ENCODE peak calls at places on chromosomes 3 and 15, in four cellular contexts. P is endothelial cell of umbilical vein; Y is aorta; H is CD8-positive, alpha-beta memory T cell. T is an unnamed sample. For H3K36me3 and H3K27me3, the result is how much of the 10 kb centered on the place peaks cover.

GRCh38 chr15:61038387-61038786 is 190.7 kb downstream of the RORA start:
- DNase-seq in P (peak), Y (no peak), H (no peak), T (no peak)

GRCh38 chr15:51380999-51381806 is 39.7 kb downstream of the GLDN start:
- DNase-seq in P (peak), Y (peak), H (no peak), T (peak)

GRCh38 chr3:42640771-42641370 is 12.6 kb upstream of the ZBTB47 start:
- DNase-seq in P (no peak), Y (no peak), H (no peak), T (no peak)

GRCh38 chr3:113536627-113537101 is 4.3 kb downstream of the SIDT1 start:
- DNase-seq in P (peak), Y (no peak), H (no peak), T (no peak)

GRCh38 chr3:8621872-8622271 is 22.7 kb downstream of the SSUH2 start:
- DNase-seq in P (no peak), Y (no peak), H (no peak), T (no peak)

GRCh38 chr15:93617443-93617842 is 528.4 kb upstream of the RGMA start:
- DNase-seq in P (no peak), Y (no peak), H (no peak), T (peak)

GRCh38 chr15:83164409-83165404 is 42.9 kb downstream of the HDGFL3 start:
- DNase-seq in P (peak), Y (no peak), H (no peak), T (no peak)

GRCh38 chr15:85000937-85001336 is 19.3 kb downstream of the PDE8A start:
- DNase-seq in P (peak), Y (no peak), H (no peak), T (no peak)

GRCh38 chr15:26804063-26804804 is 31.4 kb upstream of the GABRB3 start:
- DNase-seq in P (no peak), Y (no peak), H (no peak), T (no peak)

GRCh38 chr15:40357246-40357645 is 773 bp upstream of the DISP2 start:
- DNase-seq in P (no peak), Y (no peak), H (no peak), T (peak)

GRCh38 chr3:159635047-159635641 is 353.5 kb upstream of the IL12A start:
- DNase-seq in P (no peak), Y (no peak), H (no peak), T (no peak)

GRCh38 chr3:71465371-71466007 is 118.0 kb downstream of the FOXP1 start:
- DNase-seq in P (no peak), Y (no peak), H (no peak), T (no peak)

GRCh38 chr3:194824676-194825075 is 139.0 kb downstream of the FAM43A start:
- DNase-seq in P (no peak), Y (no peak), H (no peak), T (peak)

GRCh38 chr3:162338514-162338913 is 841.9 kb downstream of the OTOL1 start:
- DNase-seq in P (no peak), Y (no peak), H (no peak), T (no peak)

GRCh38 chr3:78937486-78937885 is 830.3 kb downstream of the ROBO1 start:
- DNase-seq in P (no peak), Y (no peak), H (no peak), T (no peak)

GRCh38 chr15:71448688-71449114 is 333.4 kb downstream of the THSD4 start:
- DNase-seq in P (peak), Y (no peak), H (no peak), T (no peak)

GRCh38 chr3:52181543-52181942 is 16.4 kb upstream of the ALAS1 start:
- DNase-seq in P (no peak), Y (no peak), H (no peak), T (no peak)

GRCh38 chr3:71581451-71581980 is 2.0 kb downstream of the FOXP1 start:
- DNase-seq in P (peak), Y (peak), H (peak), T (peak)

GRCh38 chr3:134446800-134447199 is 39.0 kb downstream of the ANAPC13 start:
- DNase-seq in P (peak), Y (no peak), H (no peak), T (no peak)

GRCh38 chr3:11434017-11434526 is 161.9 kb downstream of the ATG7 start:
- DNase-seq in P (peak), Y (peak), H (no peak), T (peak)

GRCh38 chr15:92616621-92617179 is 38.9 kb downstream of the FAM174B start:
- DNase-seq in P (peak), Y (no peak), H (no peak), T (peak)

GRCh38 chr3:32106929-32107362 is 526 bp downstream of the GPD1L start:
- DNase-seq in P (no peak), Y (peak), H (no peak), T (no peak)

GRCh38 chr3:122794779-122795673 is at the start of gene SLC49A4:
- DNase-seq in P (peak), Y (peak), H (peak), T (peak)

GRCh38 chr3:40387001-40387894 is at the start of gene ENTPD3:
- DNase-seq in P (peak), Y (no peak), H (peak), T (no peak)

GRCh38 chr3:56881035-56881575 is 79.4 kb upstream of the ARHGEF3 start:
- DNase-seq in P (peak), Y (no peak), H (no peak), T (no peak)

GRCh38 chr3:127027811-127028548 is 45.1 kb downstream of the PLXNA1 start:
- DNase-seq in P (no peak), Y (no peak), H (no peak), T (no peak)
- H3K36me3 ChIP-seq in P (under half), Y (under half), H (under half), T (under half)

GRCh38 chr3:193791041-193792032 is 198.3 kb downstream of the OPA1 start:
- DNase-seq in P (no peak), Y (no peak), H (no peak), T (no peak)
- H3K27me3 ChIP-seq in P (under half), Y (under half), H (under half), T (under half)

DNA sequence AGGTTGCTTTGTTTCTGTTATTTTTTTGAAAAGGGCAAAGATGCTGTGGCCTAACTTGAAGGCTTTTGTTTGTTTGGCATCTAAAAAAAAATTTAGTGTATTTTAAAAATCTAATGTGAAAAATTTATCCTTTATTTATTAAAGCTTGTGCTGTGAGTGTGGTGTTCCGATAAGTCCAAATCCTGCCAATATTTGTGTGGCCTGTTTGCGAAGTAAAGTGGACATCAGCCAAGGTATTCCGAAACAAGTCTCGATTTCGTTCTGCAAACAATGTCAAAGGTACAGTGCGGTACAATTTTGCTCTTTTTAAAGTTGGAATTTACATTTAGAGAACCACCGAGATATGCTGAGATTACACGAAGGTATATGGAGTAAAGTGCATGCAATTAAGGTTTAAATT is 3.7 kb downstream of the NMD3 start:
- DNase-seq in P (no peak), Y (no peak), H (no peak), T (no peak)
- H3K36me3 ChIP-seq in P (under half), Y (under half), H (under half), T (half or more)

DNA sequence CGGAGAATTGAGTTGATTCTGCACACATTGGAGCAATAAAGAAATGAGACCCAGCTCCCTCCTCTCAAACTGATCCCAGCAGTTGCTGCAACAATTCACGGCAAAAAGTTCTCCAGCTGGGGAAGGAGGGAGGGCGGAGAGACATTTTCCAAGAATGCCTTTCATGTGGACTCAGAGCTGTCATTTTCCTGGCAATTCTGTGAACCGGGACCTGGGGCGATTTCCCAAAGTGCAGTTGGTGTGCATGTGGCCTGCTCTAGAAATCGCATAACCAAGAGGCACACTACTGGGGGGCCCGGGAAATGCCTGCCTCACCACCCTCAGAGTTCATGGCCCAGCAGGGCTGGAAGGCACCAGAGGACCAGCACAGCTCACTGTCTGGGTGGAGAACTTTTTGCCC is 48.7 kb upstream of the IREB2 start:
- DNase-seq in P (no peak), Y (no peak), H (no peak), T (no peak)
- H3K27me3 ChIP-seq in P (under half), Y (under half), H (under half), T (under half)

GRCh38 chr15:101110681-101111569 is 140.9 kb downstream of the CHSY1 start:
- DNase-seq in P (no peak), Y (no peak), H (no peak), T (peak)
- H3K36me3 ChIP-seq in P (under half), Y (under half), H (under half), T (under half)

GRCh38 chr3:13600950-13601691 is 52.2 kb downstream of the FBLN2 start:
- DNase-seq in P (no peak), Y (no peak), H (no peak), T (no peak)

GRCh38 chr3:13597661-13598060 is 48.7 kb downstream of the FBLN2 start:
- DNase-seq in P (no peak), Y (no peak), H (no peak), T (no peak)

GRCh38 chr3:13598201-13598600 is 49.3 kb downstream of the FBLN2 start:
- DNase-seq in P (no peak), Y (no peak), H (no peak), T (no peak)

GRCh38 chr3:13599887-13600450 is 51.0 kb downstream of the FBLN2 start:
- DNase-seq in P (no peak), Y (no peak), H (no peak), T (no peak)

GRCh38 chr3:13598926-13599886 is 50.3 kb downstream of the FBLN2 start:
- DNase-seq in P (no peak), Y (no peak), H (no peak), T (peak)
- H3K27me3 ChIP-seq in P (under half), Y (under half), H (under half), T (under half)

DNA sequence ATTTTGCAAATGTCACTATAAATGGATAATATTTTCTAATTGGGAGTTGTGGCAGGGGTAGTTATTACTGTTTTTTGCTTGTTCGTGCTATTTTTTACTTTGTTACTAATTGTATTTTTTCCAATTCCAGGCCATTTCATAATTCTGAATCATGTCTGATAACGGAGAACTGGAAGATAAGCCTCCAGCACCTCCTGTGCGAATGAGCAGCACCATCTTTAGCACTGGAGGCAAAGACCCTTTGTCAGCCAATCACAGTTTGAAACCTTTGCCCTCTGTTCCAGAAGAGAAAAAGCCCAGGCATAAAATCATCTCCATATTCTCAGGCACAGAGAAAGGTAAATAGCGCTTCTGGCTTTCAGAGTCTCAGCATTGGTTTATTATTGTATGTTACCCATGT is 42.8 kb downstream of the PAK2 start:
- DNase-seq in P (no peak), Y (no peak), H (no peak), T (no peak)
- H3K36me3 ChIP-seq in P (under half), Y (under half), H (under half), T (under half)

GRCh38 chr3:14803981-14804834 is 14.6 kb upstream of the FGD5 start:
- DNase-seq in P (peak), Y (no peak), H (no peak), T (peak)

GRCh38 chr3:14808025-14808424 is 10.7 kb upstream of the FGD5 start:
- DNase-seq in P (no peak), Y (no peak), H (no peak), T (no peak)

GRCh38 chr3:14806641-14807263 is 12.0 kb upstream of the FGD5 start:
- DNase-seq in P (peak), Y (no peak), H (no peak), T (no peak)

GRCh38 chr3:14804835-14805780 is 13.7 kb upstream of the FGD5 start:
- DNase-seq in P (peak), Y (no peak), H (no peak), T (no peak)

DNA sequence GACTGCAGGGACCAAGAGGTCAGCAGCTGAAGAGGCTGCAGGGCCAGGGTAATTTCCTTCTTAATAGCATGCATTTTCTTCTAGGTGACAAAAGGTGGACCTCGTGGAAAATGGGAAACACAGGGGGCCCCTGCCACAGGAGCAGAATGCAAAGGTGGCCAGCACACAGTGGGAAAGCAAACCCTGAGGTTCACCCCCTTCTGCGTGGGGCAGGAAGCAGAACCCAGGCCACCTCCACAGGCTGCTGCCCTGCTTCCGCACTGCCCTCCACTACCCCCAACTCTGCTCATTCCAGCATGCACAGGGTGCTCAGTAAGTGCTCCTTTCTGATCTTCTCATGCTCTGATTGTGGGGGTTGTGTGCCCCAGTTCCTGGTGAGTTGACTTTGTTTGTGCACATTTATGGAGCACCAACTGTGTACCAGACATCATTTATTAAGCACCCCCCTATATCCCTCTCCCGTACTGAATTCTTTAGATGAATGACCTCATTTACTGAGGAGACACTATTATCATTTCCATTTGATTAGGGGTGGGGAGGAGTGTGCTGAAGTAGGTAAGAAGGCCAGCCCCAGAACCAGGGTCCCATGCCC is 12.7 kb upstream of the FGD5 start:
- DNase-seq in P (no peak), Y (no peak), H (no peak), T (no peak)
- H3K27me3 ChIP-seq in P (under half), Y (under half), H (under half), T (under half)

GRCh38 chr3:119019767-119020518 is 14.7 kb downstream of the IGSF11 start:
- DNase-seq in P (no peak), Y (no peak), H (no peak), T (no peak)

DNA sequence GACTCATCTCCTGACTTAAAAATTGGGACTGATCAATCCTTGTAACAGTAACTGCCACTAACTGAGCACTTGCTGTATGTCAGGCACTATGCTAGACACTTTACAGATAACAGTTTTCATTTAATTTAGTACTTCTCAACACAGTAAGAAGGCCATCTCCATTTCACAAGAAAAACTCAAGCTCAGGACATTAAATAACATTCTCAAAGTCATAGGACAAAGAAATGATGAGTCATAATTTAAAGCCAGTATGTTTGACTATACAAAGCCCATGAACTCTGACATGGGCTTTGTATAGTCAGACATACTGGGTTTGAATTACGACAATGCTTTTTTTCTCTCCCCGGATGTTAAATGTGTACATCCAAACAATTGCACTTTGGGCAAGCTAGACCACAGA is 9.3 kb downstream of the IGSF11 start:
- DNase-seq in P (no peak), Y (no peak), H (no peak), T (no peak)
- H3K36me3 ChIP-seq in P (under half), Y (under half), H (under half), T (under half)

DNA sequence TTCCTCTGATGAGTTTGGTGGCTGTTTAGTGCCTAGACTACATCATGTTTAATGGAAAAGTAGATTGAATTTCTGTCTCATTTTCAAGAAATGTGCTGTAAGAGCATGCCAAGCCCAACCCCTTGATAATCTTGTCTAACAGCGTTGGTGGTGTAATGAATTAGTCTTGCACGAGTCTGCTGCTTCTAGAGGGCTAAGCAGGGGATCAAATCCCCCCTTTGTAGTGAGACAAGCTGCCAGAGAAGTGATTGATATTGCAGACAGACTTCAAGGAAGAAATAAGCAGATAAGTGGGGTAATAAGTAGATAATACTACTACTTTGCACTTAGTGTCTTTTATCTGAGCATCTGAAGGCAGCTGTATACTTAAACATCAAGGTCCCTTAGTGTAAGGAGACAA is 141.4 kb downstream of the TP63 start:
- DNase-seq in P (no peak), Y (no peak), H (no peak), T (no peak)
- H3K27me3 ChIP-seq in P (under half), Y (under half), H (under half), T (under half)

T was measured in heart left ventricle.